ENCODE peak calls at places on chromosome 18, in four cellular contexts. One of them, this sample, is unnamed.

GRCh38 chr18:8389391-8390340 is 219.6 kb upstream of the RAB12 start:
- DNase-seq in GM23338: peak; percentile 93
- DNase-seq in GM23248: peak; percentile 70
- DNase-seq in mammary epithelial cell: peak; percentile 53
- DNase-seq in this sample: peak; percentile 85

GRCh38 chr18:34153711-34154110 is 71.0 kb downstream of the NOL4 start:
- DNase-seq in GM23338: no peak
- DNase-seq in mammary epithelial cell: peak; percentile 10
- DNase-seq in GM23248: peak; percentile 39
- DNase-seq in this sample: peak; percentile 24

GRCh38 chr18:51110073-51110797 is 80.2 kb downstream of the SMAD4 start:
- DNase-seq in GM23248: peak; percentile 70
- DNase-seq in mammary epithelial cell: peak; percentile 25
- DNase-seq in GM23338: peak; percentile 83
- DNase-seq in this sample: peak; percentile 15

GRCh38 chr18:12907258-12907925 is 23.4 kb upstream of the PTPN2 start:
- DNase-seq in mammary epithelial cell: no peak
- DNase-seq in GM23338: no peak
- DNase-seq in GM23248: peak; percentile 29
- DNase-seq in this sample: peak; percentile 67

GRCh38 chr18:13608791-13609552 is 117.4 kb downstream of the FAM210A start:
- DNase-seq in mammary epithelial cell: no peak
- DNase-seq in GM23248: no peak
- DNase-seq in GM23338: no peak
- DNase-seq in this sample: no peak

GRCh38 chr18:77700051-77700450 is 450.4 kb downstream of the GALR1 start:
- DNase-seq in GM23338: no peak
- DNase-seq in mammary epithelial cell: no peak
- DNase-seq in GM23248: peak; percentile 1
- DNase-seq in this sample: no peak

GRCh38 chr18:3360211-3360610 is 89.8 kb upstream of the TGIF1 start:
- DNase-seq in GM23248: no peak
- DNase-seq in GM23338: peak; percentile 83
- DNase-seq in mammary epithelial cell: no peak
- DNase-seq in this sample: no peak

GRCh38 chr18:9827856-9828793 is 57.6 kb upstream of the TXNDC2 start:
- DNase-seq in GM23248: peak; percentile 99
- DNase-seq in mammary epithelial cell: peak; percentile 98
- DNase-seq in GM23338: no peak
- DNase-seq in this sample: peak; percentile 99

GRCh38 chr18:26044807-26045206 is 45.6 kb downstream of the SS18 start:
- DNase-seq in GM23338: no peak
- DNase-seq in mammary epithelial cell: no peak
- DNase-seq in GM23248: no peak
- DNase-seq in this sample: no peak

GRCh38 chr18:49024408-49024807 is 73.6 kb upstream of the SMAD7 start:
- DNase-seq in GM23248: no peak
- DNase-seq in GM23338: no peak
- DNase-seq in mammary epithelial cell: no peak
- DNase-seq in this sample: no peak
- H4K20me1 ChIP-seq in GM23248: no peaks in the 10 kb centered on the region
- H4K20me1 ChIP-seq in GM23338: no peaks in the 10 kb centered on the region
- H4K20me1 ChIP-seq in mammary epithelial cell: no peaks in the 10 kb centered on the region
- H4K20me1 ChIP-seq in this sample: no peaks in the 10 kb centered on the region

GRCh38 chr18:5630766-5631413 is 87.1 kb upstream of the EPB41L3 start:
- DNase-seq in GM23248: no peak
- DNase-seq in GM23338: no peak
- DNase-seq in mammary epithelial cell: no peak
- DNase-seq in this sample: no peak
- H3K27me3 ChIP-seq in GM23248: peaks cover 27% of the 10 kb centered on the region
- H3K27me3 ChIP-seq in GM23338: peaks cover 66% of the 10 kb centered on the region
- H3K27me3 ChIP-seq in mammary epithelial cell: peaks cover 31% of the 10 kb centered on the region
- H3K27me3 ChIP-seq in this sample: peaks cover 15% of the 10 kb centered on the region

GRCh38 chr18:58900015-58900649 is 35.5 kb downstream of the ZNF532 start:
- DNase-seq in GM23338: no peak
- DNase-seq in mammary epithelial cell: no peak
- DNase-seq in GM23248: no peak
- DNase-seq in this sample: no peak
- H4K20me1 ChIP-seq in GM23338: peaks cover 65% of the 10 kb centered on the region
- H4K20me1 ChIP-seq in mammary epithelial cell: no peaks in the 10 kb centered on the region
- H4K20me1 ChIP-seq in GM23248: no peaks in the 10 kb centered on the region
- H4K20me1 ChIP-seq in this sample: no peaks in the 10 kb centered on the region

DNA sequence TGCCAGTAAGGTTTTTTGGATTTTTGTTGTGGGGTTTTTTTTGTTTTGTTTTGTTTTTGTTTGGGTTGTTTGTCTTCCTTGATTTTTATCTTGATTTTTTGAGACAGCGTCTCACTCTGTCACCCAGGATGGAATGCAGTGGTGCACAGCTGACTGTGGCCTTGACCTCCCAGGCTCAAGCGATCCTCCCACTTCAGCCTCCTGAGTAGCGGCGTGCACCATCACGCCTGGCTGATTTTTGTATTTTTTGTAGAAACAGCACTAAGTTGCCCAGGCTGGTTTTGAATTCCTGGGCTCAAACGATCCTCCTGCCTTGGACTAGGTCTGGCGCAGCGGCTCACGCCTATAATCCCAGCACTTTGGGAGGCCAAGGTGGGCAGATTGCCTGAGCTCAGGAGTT is 16.4 kb downstream of the MPPE1 start:
- DNase-seq in GM23338: no peak
- DNase-seq in mammary epithelial cell: no peak
- DNase-seq in GM23248: no peak
- DNase-seq in this sample: no peak
- H3K27me3 ChIP-seq in GM23338: no peaks in the 10 kb centered on the region
- H3K27me3 ChIP-seq in mammary epithelial cell: no peaks in the 10 kb centered on the region
- H3K27me3 ChIP-seq in GM23248: no peaks in the 10 kb centered on the region
- H3K27me3 ChIP-seq in this sample: no peaks in the 10 kb centered on the region

GRCh38 chr18:36376361-36376760 is 78.8 kb downstream of the FHOD3 start:
- DNase-seq in GM23248: peak; percentile 80
- DNase-seq in GM23338: no peak
- DNase-seq in mammary epithelial cell: no peak
- DNase-seq in this sample: peak; percentile 59
- H4K20me1 ChIP-seq in GM23248: no peaks in the 10 kb centered on the region
- H4K20me1 ChIP-seq in GM23338: no peaks in the 10 kb centered on the region
- H4K20me1 ChIP-seq in mammary epithelial cell: no peaks in the 10 kb centered on the region
- H4K20me1 ChIP-seq in this sample: no peaks in the 10 kb centered on the region

GRCh38 chr18:623760-624620 is 27.2 kb downstream of the CLUL1 start:
- DNase-seq in GM23248: peak; percentile 85
- DNase-seq in GM23338: peak; percentile 89
- DNase-seq in mammary epithelial cell: peak; percentile 34
- DNase-seq in this sample: peak; percentile 85
- H3K27me3 ChIP-seq in GM23248: no peaks in the 10 kb centered on the region
- H3K27me3 ChIP-seq in GM23338: no peaks in the 10 kb centered on the region
- H3K27me3 ChIP-seq in mammary epithelial cell: peaks cover 2% of the 10 kb centered on the region
- H3K27me3 ChIP-seq in this sample: no peaks in the 10 kb centered on the region

GRCh38 chr18:79943608-79944125 is 7.8 kb downstream of the SLC66A2 start:
- DNase-seq in mammary epithelial cell: no peak
- DNase-seq in GM23338: no peak
- DNase-seq in GM23248: no peak
- DNase-seq in this sample: no peak
- H4K20me1 ChIP-seq in mammary epithelial cell: peaks cover 5% of the 10 kb centered on the region
- H4K20me1 ChIP-seq in GM23338: peaks cover 3% of the 10 kb centered on the region
- H4K20me1 ChIP-seq in GM23248: no peaks in the 10 kb centered on the region
- H4K20me1 ChIP-seq in this sample: no peaks in the 10 kb centered on the region

DNA sequence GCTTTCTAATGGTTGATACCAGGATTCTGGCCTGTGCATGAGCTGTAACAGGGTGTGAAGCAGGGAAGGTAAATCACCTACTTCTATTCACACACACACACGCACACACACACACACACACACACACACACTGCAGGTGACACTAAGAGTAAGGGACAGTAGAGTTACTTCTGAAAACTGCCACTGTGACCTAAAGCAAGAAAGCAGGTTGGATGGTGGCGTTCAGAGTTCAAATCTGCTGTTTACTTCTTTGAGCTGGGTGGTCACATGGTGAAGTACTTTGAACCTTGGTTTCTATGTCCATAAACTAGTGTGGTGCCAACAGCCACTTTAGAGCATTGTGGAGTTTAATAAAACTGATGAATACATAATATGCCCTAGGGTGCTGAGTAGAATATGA is 248.0 kb downstream of the PIEZO2 start:
- DNase-seq in mammary epithelial cell: no peak
- DNase-seq in GM23248: no peak
- DNase-seq in GM23338: no peak
- DNase-seq in this sample: no peak
- H3K27me3 ChIP-seq in mammary epithelial cell: no peaks in the 10 kb centered on the region
- H3K27me3 ChIP-seq in GM23248: no peaks in the 10 kb centered on the region
- H3K27me3 ChIP-seq in GM23338: no peaks in the 10 kb centered on the region
- H3K27me3 ChIP-seq in this sample: no peaks in the 10 kb centered on the region

GRCh38 chr18:76398899-76399612 is 96.0 kb downstream of the ZNF516 start:
- DNase-seq in GM23248: peak; percentile 82
- DNase-seq in mammary epithelial cell: peak; percentile 58
- DNase-seq in GM23338: peak; percentile 82
- DNase-seq in this sample: peak; percentile 76
- H4K20me1 ChIP-seq in GM23248: peaks cover 4% of the 10 kb centered on the region
- H4K20me1 ChIP-seq in mammary epithelial cell: no peaks in the 10 kb centered on the region
- H4K20me1 ChIP-seq in GM23338: no peaks in the 10 kb centered on the region
- H4K20me1 ChIP-seq in this sample: no peaks in the 10 kb centered on the region

GRCh38 chr18:59266019-59266369 is 7.3 kb downstream of the RAX start:
- DNase-seq in mammary epithelial cell: no peak
- DNase-seq in GM23248: no peak
- DNase-seq in GM23338: peak; percentile 2
- DNase-seq in this sample: no peak

GRCh38 chr18:59266876-59267510 is 6.3 kb downstream of the RAX start:
- DNase-seq in GM23338: peak; percentile 5
- DNase-seq in mammary epithelial cell: no peak
- DNase-seq in GM23248: no peak
- DNase-seq in this sample: no peak

GRCh38 chr18:59265246-59266018 is 7.8 kb downstream of the RAX start:
- DNase-seq in mammary epithelial cell: no peak
- DNase-seq in GM23248: peak; percentile 26
- DNase-seq in GM23338: peak; percentile 96
- DNase-seq in this sample: no peak

GRCh38 chr18:59267511-59268126 is 5.6 kb downstream of the RAX start:
- DNase-seq in mammary epithelial cell: peak; percentile 26
- DNase-seq in GM23248: peak; percentile 43
- DNase-seq in GM23338: peak; percentile 75
- DNase-seq in this sample: no peak

GRCh38 chr18:59266459-59266858 is 6.8 kb downstream of the RAX start:
- DNase-seq in GM23338: no peak
- DNase-seq in mammary epithelial cell: no peak
- DNase-seq in GM23248: no peak
- DNase-seq in this sample: no peak
- H3K27me3 ChIP-seq in GM23338: peaks cover 99% of the 10 kb centered on the region
- H3K27me3 ChIP-seq in mammary epithelial cell: peaks cover 71% of the 10 kb centered on the region
- H3K27me3 ChIP-seq in GM23248: peaks cover 83% of the 10 kb centered on the region
- H3K27me3 ChIP-seq in this sample: peaks cover 80% of the 10 kb centered on the region